ENCODE peak calls at places on chromosomes 2 and 18, in eight cellular contexts. D is A172, S is HT1080, G is fibroblast of pulmonary artery, Z is EH, I is NCI-H524, F is foreskin fibroblast, T is COR-L47. L is an unnamed sample.

GRCh38 chr2:125564471-125564870 is 1091.5 kb upstream of the GYPC start:
- DNase-seq in D (no peak), I (peak; percentile 17), Z (no peak), G (no peak), T (no peak), S (no peak), F (no peak), L (no peak)

GRCh38 chr2:152384992-152385391 is 50.0 kb downstream of the FMNL2 start:
- DNase-seq in Z (no peak), S (no peak), D (no peak), G (no peak), I (no peak), F (no peak), T (no peak), L (no peak)

GRCh38 chr2:118902279-118903028 is 39.5 kb upstream of the MARCO start:
- DNase-seq in F (no peak), D (no peak), I (no peak), T (no peak), S (no peak), Z (no peak), G (no peak), L (no peak)

GRCh38 chr2:221601376-221601775 is 29.3 kb upstream of the EPHA4 start:
- DNase-seq in I (no peak), G (no peak), Z (no peak), F (no peak), S (no peak), T (no peak), D (no peak), L (no peak)

GRCh38 chr2:81481994-81482368 is 1177.4 kb upstream of the LRRTM1 start:
- DNase-seq in D (no peak), I (no peak), S (peak; percentile 68), T (no peak), F (no peak), Z (no peak), G (no peak), L (no peak)

GRCh38 chr18:62982600-62983251 is 267.4 kb downstream of the PHLPP1 start:
- DNase-seq in S (peak; percentile 44), G (peak; percentile 71), I (peak; percentile 46), F (peak; percentile 78), Z (peak; percentile 55), T (peak; percentile 79), D (peak; percentile 15), L (peak; percentile 31)

GRCh38 chr18:69239849-69240248 is 160.8 kb upstream of the DOK6 start:
- DNase-seq in I (peak; percentile 89), Z (no peak), F (no peak), G (no peak), D (no peak), S (no peak), T (no peak), L (no peak)

GRCh38 chr2:127641846-127642510 is 4.0 kb upstream of the GPR17 start:
- DNase-seq in Z (no peak), G (no peak), I (no peak), T (no peak), F (no peak), S (no peak), D (no peak), L (peak; percentile 13)

GRCh38 chr2:136141510-136142154 is 23.7 kb upstream of the CXCR4 start:
- DNase-seq in S (no peak), T (peak; percentile 97), D (no peak), I (peak; percentile 99), G (no peak), Z (no peak), F (peak; percentile 2), L (no peak)

GRCh38 chr2:53778536-53779162 is 8.1 kb downstream of the ASB3 start:
- DNase-seq in T (no peak), D (no peak), G (no peak), I (no peak), F (no peak), Z (no peak), S (no peak), L (no peak)

GRCh38 chr18:67363694-67364093 is 152.8 kb downstream of the DSEL start:
- DNase-seq in I (no peak), S (no peak), G (no peak), T (no peak), F (no peak), Z (no peak), D (no peak), L (no peak)

GRCh38 chr2:162824319-162824718 is 14.2 kb downstream of the KCNH7 start:
- DNase-seq in S (no peak), I (peak; percentile 26), F (no peak), Z (no peak), G (no peak), D (no peak), T (peak; percentile 77), L (no peak)

GRCh38 chr2:80852808-80853139 is 548.2 kb upstream of the LRRTM1 start:
- DNase-seq in F (no peak), T (no peak), D (no peak), G (no peak), Z (no peak), I (peak; percentile 81), S (no peak), L (no peak)

GRCh38 chr2:227860116-227860724 is 11.2 kb upstream of the DAW1 start:
- DNase-seq in S (no peak), T (no peak), I (no peak), Z (no peak), F (no peak), G (peak; percentile 4), D (no peak), L (no peak)

GRCh38 chr2:221527759-221528444 is 44.2 kb downstream of the EPHA4 start:
- DNase-seq in G (peak; percentile 26), S (no peak), D (no peak), F (no peak), Z (no peak), T (no peak), I (no peak), L (no peak)

GRCh38 chr2:67528320-67528719 is 131.2 kb downstream of the ETAA1 start:
- DNase-seq in S (no peak), D (no peak), I (no peak), G (no peak), T (no peak), Z (no peak), F (no peak), L (no peak)

GRCh38 chr2:85344356-85344954 is 9.9 kb downstream of the RETSAT start:
- DNase-seq in T (no peak), I (no peak), D (no peak), F (no peak), Z (no peak), S (no peak), G (no peak), L (no peak)

GRCh38 chr2:94986392-94986963 is 39.0 kb upstream of the MAL start:
- DNase-seq in S (peak; percentile 31), D (peak; percentile 75), G (peak; percentile 73), T (peak; percentile 45), Z (peak; percentile 61), I (peak; percentile 75), F (peak; percentile 82), L (no peak)

GRCh38 chr2:118312963-118313756 is 224.9 kb downstream of the INSIG2 start:
- DNase-seq in T (no peak), F (peak; percentile 59), G (no peak), D (no peak), S (no peak), Z (no peak), I (peak; percentile 76), L (no peak)

GRCh38 chr18:41075212-41075611 is 879.8 kb upstream of the PIK3C3 start:
- DNase-seq in I (no peak), D (peak; percentile 78), T (no peak), G (peak; percentile 58), F (peak; percentile 74), Z (peak; percentile 85), S (peak; percentile 55), L (no peak)

GRCh38 chr2:85769236-85769986 is 15.6 kb downstream of the ATOH8 start:
- DNase-seq in D (no peak), F (no peak), G (no peak), I (peak; percentile 41), S (no peak), Z (no peak), T (peak; percentile 79), L (no peak)

GRCh38 chr2:6771539-6772365 is 94.0 kb downstream of the CMPK2 start:
- DNase-seq in F (no peak), Z (no peak), D (no peak), G (no peak), I (peak; percentile 67), T (no peak), S (no peak), L (no peak)

GRCh38 chr2:45169339-45170190 is 160.3 kb upstream of the SIX2 start:
- DNase-seq in S (peak; percentile 46), D (no peak), Z (peak; percentile 13), F (peak; percentile 51), T (peak; percentile 29), I (peak; percentile 38), G (peak; percentile 38), L (no peak)

GRCh38 chr18:11872479-11873136 is 21.4 kb downstream of the CHMP1B start:
- DNase-seq in S (peak; percentile 54), I (peak; percentile 10), G (peak; percentile 46), F (peak; percentile 47), Z (peak; percentile 43), T (peak; percentile 11), D (peak; percentile 51), L (no peak)

GRCh38 chr2:136637402-136637801 is 127.9 kb upstream of the THSD7B start:
- DNase-seq in G (no peak), S (no peak), D (no peak), T (no peak), F (no peak), Z (no peak), I (no peak), L (no peak)

GRCh38 chr18:23437357-23438045 is 15.6 kb upstream of the RIOK3 start:
- DNase-seq in G (peak; percentile 71), I (peak; percentile 73), T (peak; percentile 84), D (peak; percentile 57), S (peak; percentile 67), F (peak; percentile 91), Z (peak; percentile 78), L (peak; percentile 62)

GRCh38 chr2:173027181-173028128 is 48.2 kb upstream of the MAP3K20 start:
- DNase-seq in T (peak; percentile 66), F (peak; percentile 96), G (peak; percentile 96), Z (peak; percentile 86), D (peak; percentile 79), S (peak; percentile 70), I (peak; percentile 72), L (peak; percentile 39)

GRCh38 chr2:39408351-39409136 is 28.5 kb downstream of the MAP4K3 start:
- DNase-seq in D (no peak), Z (peak; percentile 58), T (no peak), S (no peak), F (peak; percentile 39), G (no peak), I (no peak), L (no peak)

GRCh38 chr2:166091439-166091838 is 36.4 kb downstream of the SCN1A start:
- DNase-seq in S (no peak), Z (no peak), D (peak; percentile 10), F (peak; percentile 24), T (no peak), G (peak; percentile 47), I (peak; percentile 44), L (no peak)

GRCh38 chr2:233129351-233129978 is 69.3 kb downstream of the INPP5D start:
- DNase-seq in I (peak; percentile 6), G (no peak), S (no peak), T (no peak), F (no peak), D (no peak), Z (peak; percentile 4), L (no peak)

L was measured in activated T-helper 9 cell treated with anti-CD3 and anti-CD28 coated beads, Interleukin-2, amount 50 U/mL, for 16 hours.